ENCODE peak calls at places on chromosome 20, in five cellular contexts. One of them, this sample, is unnamed.

GRCh38 chr20:9344080-9344920 is 170.1 kb upstream of the LAMP5 start:
- DNase-seq in K562: no peak
- DNase-seq in HepG2: no peak
- DNase-seq in SK-N-SH: no peak
- DNase-seq in GM12878: no peak
- DNase-seq in this sample: no peak

GRCh38 chr20:49785851-49786174 is 26.8 kb upstream of the SLC9A8 start:
- DNase-seq in K562: no peak
- DNase-seq in HepG2: no peak
- DNase-seq in SK-N-SH: no peak
- DNase-seq in GM12878: peak; percentile 83
- DNase-seq in this sample: peak; percentile 85

GRCh38 chr20:17565164-17565845 is 4.6 kb upstream of the DSTN start:
- DNase-seq in K562: no peak
- DNase-seq in HepG2: no peak
- DNase-seq in SK-N-SH: no peak
- DNase-seq in GM12878: no peak
- DNase-seq in this sample: no peak

GRCh38 chr20:1823421-1823892 is 71.8 kb upstream of the SIRPA start:
- DNase-seq in K562: no peak
- DNase-seq in HepG2: no peak
- DNase-seq in SK-N-SH: no peak
- DNase-seq in GM12878: no peak
- DNase-seq in this sample: no peak

GRCh38 chr20:50982372-50982771 is 23.8 kb downstream of the MOCS3 start:
- DNase-seq in K562: no peak
- DNase-seq in HepG2: peak; percentile 37
- DNase-seq in SK-N-SH: no peak
- DNase-seq in GM12878: no peak
- DNase-seq in this sample: no peak

GRCh38 chr20:32858873-32859372 is at the start of gene EFCAB8:
- DNase-seq in K562: peak; percentile 33
- DNase-seq in HepG2: no peak
- DNase-seq in SK-N-SH: no peak
- DNase-seq in GM12878: no peak
- DNase-seq in this sample: no peak

GRCh38 chr20:48639899-48640298 is 187.9 kb downstream of the PREX1 start:
- DNase-seq in K562: no peak
- DNase-seq in HepG2: no peak
- DNase-seq in SK-N-SH: no peak
- DNase-seq in GM12878: no peak
- DNase-seq in this sample: no peak

GRCh38 chr20:63635431-63636141 is 8.7 kb upstream of the GMEB2 start:
- DNase-seq in K562: no peak
- DNase-seq in HepG2: no peak
- DNase-seq in SK-N-SH: no peak
- DNase-seq in GM12878: peak; percentile 68
- DNase-seq in this sample: peak; percentile 91

GRCh38 chr20:38601216-38602184 is at the start of gene ARHGAP40:
- DNase-seq in K562: peak; percentile 67
- DNase-seq in HepG2: peak; percentile 54
- DNase-seq in SK-N-SH: peak; percentile 61
- DNase-seq in GM12878: no peak
- DNase-seq in this sample: no peak

GRCh38 chr20:43904778-43905177 is 9.9 kb upstream of the TOX2 start:
- DNase-seq in K562: no peak
- DNase-seq in HepG2: no peak
- DNase-seq in SK-N-SH: no peak
- DNase-seq in GM12878: no peak
- DNase-seq in this sample: no peak

GRCh38 chr20:34907616-34908469 is 31.4 kb downstream of the ACSS2 start:
- DNase-seq in K562: no peak
- DNase-seq in HepG2: peak; percentile 26
- DNase-seq in SK-N-SH: peak; percentile 82
- DNase-seq in GM12878: no peak
- DNase-seq in this sample: peak; percentile 50

GRCh38 chr20:25063546-25063945 is 5.6 kb upstream of the ACSS1 start:
- DNase-seq in K562: no peak
- DNase-seq in HepG2: no peak
- DNase-seq in SK-N-SH: no peak
- DNase-seq in GM12878: no peak
- DNase-seq in this sample: no peak

GRCh38 chr20:58331961-58332551 is 22.5 kb downstream of the RAB22A start:
- DNase-seq in K562: no peak
- DNase-seq in HepG2: no peak
- DNase-seq in SK-N-SH: no peak
- DNase-seq in GM12878: no peak
- DNase-seq in this sample: no peak

GRCh38 chr20:916125-916799 is at the start of gene ANGPT4:
- DNase-seq in K562: no peak
- DNase-seq in HepG2: no peak
- DNase-seq in SK-N-SH: no peak
- DNase-seq in GM12878: no peak
- DNase-seq in this sample: no peak

GRCh38 chr20:58251979-58252591 is 23.6 kb upstream of the ANKRD60 start:
- DNase-seq in K562: peak; percentile 73
- DNase-seq in HepG2: peak; percentile 88
- DNase-seq in SK-N-SH: no peak
- DNase-seq in GM12878: no peak
- DNase-seq in this sample: no peak

GRCh38 chr20:17971571-17972013 is 2.8 kb downstream of the MGME1 start:
- DNase-seq in K562: no peak
- DNase-seq in HepG2: peak; percentile 80
- DNase-seq in SK-N-SH: no peak
- DNase-seq in GM12878: no peak
- DNase-seq in this sample: no peak

GRCh38 chr20:13262701-13263335 is 41.7 kb downstream of the ISM1 start:
- DNase-seq in K562: no peak
- DNase-seq in HepG2: no peak
- DNase-seq in SK-N-SH: no peak
- DNase-seq in GM12878: no peak
- DNase-seq in this sample: no peak

GRCh38 chr20:13260620-13261279 is 39.7 kb downstream of the ISM1 start:
- DNase-seq in K562: no peak
- DNase-seq in HepG2: peak; percentile 52
- DNase-seq in SK-N-SH: no peak
- DNase-seq in GM12878: no peak
- DNase-seq in this sample: no peak

GRCh38 chr20:13262302-13262650 is 41.2 kb downstream of the ISM1 start:
- DNase-seq in K562: no peak
- DNase-seq in HepG2: no peak
- DNase-seq in SK-N-SH: no peak
- DNase-seq in GM12878: no peak
- DNase-seq in this sample: no peak

GRCh38 chr20:13259921-13260320 is 38.8 kb downstream of the ISM1 start:
- DNase-seq in K562: no peak
- DNase-seq in HepG2: no peak
- DNase-seq in SK-N-SH: no peak
- DNase-seq in GM12878: no peak
- DNase-seq in this sample: no peak

GRCh38 chr20:13261460-13262301 is 40.6 kb downstream of the ISM1 start:
- DNase-seq in K562: peak; percentile 56
- DNase-seq in HepG2: peak; percentile 86
- DNase-seq in SK-N-SH: peak; percentile 55
- DNase-seq in GM12878: no peak
- DNase-seq in this sample: peak; percentile 5
- TF ChIP-seq GABPA in K562: no peak
- TF ChIP-seq GABPA in HepG2: no peak
- TF ChIP-seq GABPA in SK-N-SH: no peak
- TF ChIP-seq GABPA in GM12878: no peak
- TF ChIP-seq GABPA in this sample: no peak

GRCh38 chr20:8132632-8133587 is 844 bp downstream of the PLCB1 start:
- DNase-seq in K562: no peak
- DNase-seq in HepG2: no peak
- DNase-seq in SK-N-SH: no peak
- DNase-seq in GM12878: no peak
- DNase-seq in this sample: peak; percentile 35
- TF ChIP-seq REST in K562: no peak
- TF ChIP-seq REST in HepG2: no peak
- TF ChIP-seq REST in SK-N-SH: no peak
- TF ChIP-seq REST in GM12878: no peak
- TF ChIP-seq REST in this sample: no peak

DNA sequence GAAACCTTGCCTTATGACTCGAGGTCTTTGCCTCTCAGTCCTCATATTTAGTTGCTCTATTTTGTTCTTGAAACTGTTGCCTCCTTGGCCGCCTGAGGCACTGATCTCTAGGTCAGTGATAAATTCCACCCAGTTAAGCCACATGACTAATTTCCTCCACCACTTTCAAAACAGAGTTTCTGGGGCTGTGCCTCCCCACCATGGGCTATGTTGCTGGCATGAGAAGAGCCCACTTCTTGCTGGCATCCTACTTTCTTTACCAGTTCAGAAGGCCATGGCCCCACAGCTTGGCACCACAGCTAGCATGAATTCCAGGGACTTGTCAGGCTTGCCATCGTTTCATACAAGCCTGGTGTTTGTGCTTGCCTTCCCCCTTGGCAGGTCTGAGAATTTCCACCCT is 361.4 kb upstream of the JAG1 start:
- DNase-seq in K562: no peak
- DNase-seq in HepG2: no peak
- DNase-seq in SK-N-SH: no peak
- DNase-seq in GM12878: no peak
- DNase-seq in this sample: no peak
- TF ChIP-seq GABPA in K562: no peak
- TF ChIP-seq GABPA in HepG2: no peak
- TF ChIP-seq GABPA in SK-N-SH: no peak
- TF ChIP-seq GABPA in GM12878: no peak
- TF ChIP-seq GABPA in this sample: no peak

DNA sequence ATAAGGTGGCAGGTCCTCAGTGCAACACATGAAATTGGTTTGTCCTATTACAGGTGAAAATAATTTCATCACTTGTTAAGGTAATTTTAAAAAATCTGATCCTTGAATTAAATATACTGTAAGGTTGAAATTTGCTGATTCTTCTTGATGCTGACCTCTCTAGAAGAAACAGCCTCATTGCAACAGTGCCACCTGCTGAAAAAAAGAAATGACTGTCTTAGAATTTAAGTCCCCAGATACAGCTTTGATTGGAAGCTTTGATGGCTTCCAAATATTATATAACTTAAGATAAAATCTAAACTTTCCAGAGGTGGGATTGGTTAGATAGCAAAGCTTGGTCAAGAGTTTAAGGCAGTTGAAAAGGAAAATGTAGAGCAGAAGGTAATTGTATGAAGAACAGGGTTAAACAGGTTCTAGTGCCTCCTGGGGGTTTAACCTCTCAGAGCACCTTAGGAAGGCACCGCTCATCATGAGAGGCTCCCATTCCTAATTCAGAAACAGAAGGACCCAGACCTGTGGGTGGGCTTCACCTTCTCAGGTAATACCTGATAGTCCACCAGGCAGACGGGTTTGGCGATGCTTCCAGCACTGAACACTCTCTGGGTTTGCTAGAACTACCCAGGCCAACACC is 401.0 kb downstream of the PAX1 start:
- DNase-seq in K562: no peak
- DNase-seq in HepG2: peak; percentile 61
- DNase-seq in SK-N-SH: peak; percentile 11
- DNase-seq in GM12878: no peak
- DNase-seq in this sample: no peak
- TF ChIP-seq REST in K562: no peak
- TF ChIP-seq REST in HepG2: no peak
- TF ChIP-seq REST in SK-N-SH: no peak
- TF ChIP-seq REST in GM12878: no peak
- TF ChIP-seq REST in this sample: no peak

DNA sequence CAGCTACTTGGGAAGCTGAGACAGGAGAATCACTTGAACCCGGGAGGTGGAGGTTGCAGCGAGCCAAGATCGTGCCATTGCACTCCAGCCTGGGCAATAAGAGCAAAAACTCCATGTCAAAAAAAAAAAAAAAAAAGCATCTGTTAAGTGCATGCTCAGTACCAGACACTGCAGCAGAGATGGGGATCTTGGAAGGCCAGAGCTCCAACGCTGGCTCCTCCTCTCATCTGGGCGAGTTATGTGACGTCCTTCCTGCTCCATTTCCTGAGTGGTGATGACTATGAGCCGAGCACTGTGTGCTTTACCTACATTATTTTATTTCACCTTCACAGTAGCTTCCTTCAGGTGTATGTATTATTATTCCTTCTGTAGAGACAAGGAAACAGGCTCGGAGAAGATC is 38.5 kb upstream of the CDH22 start:
- DNase-seq in K562: no peak
- DNase-seq in HepG2: no peak
- DNase-seq in SK-N-SH: no peak
- DNase-seq in GM12878: no peak
- DNase-seq in this sample: no peak
- TF ChIP-seq GABPA in K562: no peak
- TF ChIP-seq GABPA in HepG2: no peak
- TF ChIP-seq GABPA in SK-N-SH: no peak
- TF ChIP-seq GABPA in GM12878: no peak
- TF ChIP-seq GABPA in this sample: no peak